ENCODE peak calls at places on chromosome 17, in five cellular contexts. V is esophagus muscularis mucosa, H is HFFc6, G is ascending aorta, L is lower leg skin. F is an unnamed sample.

GRCh38 chr17:76549215-76549518 is 9.3 kb downstream of the PRCD start:
- DNase-seq in V (no peak), H (no peak), L (no peak), G (no peak), F (no peak)

GRCh38 chr17:62614142-62614541 is 13.3 kb upstream of the MRC2 start:
- DNase-seq in V (no peak), L (peak), H (peak), G (no peak), F (no peak)

GRCh38 chr17:19744492-19744891 is 3.6 kb downstream of the ALDH3A1 start:
- DNase-seq in G (no peak), H (no peak), V (no peak), L (no peak), F (no peak)

GRCh38 chr17:57397402-57397801 is 141.1 kb downstream of the MSI2 start:
- DNase-seq in H (no peak), G (no peak), V (no peak), L (no peak), F (no peak)

GRCh38 chr17:77523562-77523961 is 382.8 kb downstream of the SEC14L1 start:
- DNase-seq in L (no peak), V (no peak), G (no peak), H (no peak), F (no peak)

GRCh38 chr17:6052926-6053325 is 17.3 kb upstream of the WSCD1 start:
- DNase-seq in H (no peak), V (no peak), G (no peak), L (no peak), F (no peak)

GRCh38 chr17:64218066-64218465 is 45.0 kb downstream of the TEX2 start:
- DNase-seq in V (no peak), H (no peak), L (no peak), G (no peak), F (no peak)

GRCh38 chr17:67821871-67822367 is 3.4 kb upstream of the BPTF start:
- DNase-seq in G (no peak), V (peak), H (no peak), L (peak), F (no peak)

GRCh38 chr17:15663176-15663575 is 20.9 kb downstream of the TRIM16 start:
- DNase-seq in V (no peak), H (no peak), L (peak), G (no peak), F (no peak)

GRCh38 chr17:29177541-29177870 is 2.7 kb downstream of the MYO18A start:
- DNase-seq in H (no peak), G (no peak), L (peak), V (no peak), F (no peak)

GRCh38 chr17:60354223-60354622 is 37.7 kb downstream of the USP32 start:
- DNase-seq in G (no peak), H (peak), L (no peak), V (no peak), F (no peak)

GRCh38 chr17:19978803-19979202 is 1.2 kb upstream of the AKAP10 start:
- DNase-seq in L (no peak), V (no peak), H (no peak), G (no peak), F (no peak)

DNA sequence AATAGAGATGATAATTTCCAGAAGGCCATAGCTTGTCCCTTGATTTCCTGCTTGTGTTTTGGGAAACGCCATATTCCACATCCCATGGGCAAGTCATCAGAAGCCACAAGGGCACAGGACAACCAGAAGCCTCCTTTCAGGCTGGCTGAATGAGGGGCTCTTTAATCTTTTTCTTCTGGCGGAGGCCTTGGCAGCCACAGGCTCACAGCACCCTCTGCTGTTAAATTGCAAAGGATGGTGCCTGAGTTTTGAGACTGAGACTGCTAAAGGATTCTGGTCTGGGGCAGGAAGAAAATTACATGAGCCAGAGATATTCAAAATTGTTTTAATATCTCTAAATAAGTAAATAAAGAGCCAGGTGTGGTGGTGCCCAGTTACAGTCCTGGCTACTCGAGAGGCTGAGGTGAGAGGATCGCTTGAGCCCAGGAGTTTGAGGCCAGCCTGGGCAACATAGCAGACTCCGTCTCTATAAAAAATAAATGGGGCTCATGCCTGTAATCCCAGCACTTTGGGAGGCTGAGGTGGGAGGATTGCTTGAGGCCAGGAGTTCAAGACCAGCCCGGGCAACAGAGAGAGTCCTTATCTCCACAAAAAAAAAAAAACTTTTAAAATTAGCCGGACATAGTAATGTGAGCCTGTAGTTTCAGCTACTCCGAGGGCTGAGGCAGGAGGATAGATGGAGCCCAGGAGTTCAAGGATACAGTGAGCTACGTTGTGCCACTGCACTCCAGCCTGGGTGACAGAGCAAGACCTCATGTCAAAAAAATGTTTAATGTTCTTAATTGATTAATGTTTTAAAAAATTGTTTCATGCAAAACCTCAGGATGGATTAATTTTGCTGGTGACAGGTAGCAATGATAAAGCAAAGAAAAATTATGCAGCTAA is 26.3 kb downstream of the AARSD1 start:
- DNase-seq in G (no peak), H (peak), L (no peak), V (no peak), F (no peak)
- TF ChIP-seq CTCF in G (peak), H (peak), L (no peak), V (peak), F (peak)

DNA sequence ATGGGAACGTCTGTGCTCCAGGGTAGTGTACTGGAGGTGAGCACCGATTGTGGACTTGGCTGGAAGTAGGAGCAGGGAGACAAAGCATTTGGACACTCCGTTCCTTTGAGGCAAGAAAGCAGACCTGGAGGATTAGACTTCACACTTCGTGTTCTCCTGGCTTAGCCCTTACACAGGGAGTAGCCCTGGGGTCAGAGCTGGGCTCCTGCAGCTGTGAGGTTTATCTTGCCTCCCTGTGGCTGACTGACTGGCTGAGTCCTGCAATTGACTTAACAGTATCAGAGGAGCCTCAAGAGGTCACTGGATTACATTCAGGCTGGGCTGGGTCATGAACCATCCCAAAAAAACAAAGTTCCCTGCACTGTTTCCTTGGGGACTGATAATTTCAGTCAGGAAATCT is 37.1 kb downstream of the MPRIP start:
- DNase-seq in G (no peak), V (no peak), H (no peak), L (peak), F (no peak)
- TF ChIP-seq CTCF in G (no peak), V (no peak), H (no peak), L (no peak), F (no peak)

GRCh38 chr17:10121971-10122707 is 76.3 kb downstream of the GAS7 start:
- DNase-seq in G (no peak), L (no peak), V (no peak), H (no peak), F (no peak)
- TF ChIP-seq CTCF in G (no peak), L (no peak), V (no peak), H (no peak), F (no peak)

GRCh38 chr17:83079340-83079747 is at the start of gene METRNL:
- DNase-seq in L (peak), V (no peak), G (peak), H (peak), F (no peak)

GRCh38 chr17:83082435-83082834 is 3.0 kb downstream of the METRNL start:
- DNase-seq in G (no peak), L (no peak), V (no peak), H (no peak), F (no peak)

GRCh38 chr17:83079766-83080616 is 582 bp downstream of the METRNL start:
- DNase-seq in V (no peak), L (no peak), G (no peak), H (no peak), F (no peak)

GRCh38 chr17:83081561-83082201 is 2.3 kb downstream of the METRNL start:
- DNase-seq in G (peak), L (peak), V (no peak), H (peak), F (no peak)

GRCh38 chr17:83080641-83081560 is 1.5 kb downstream of the METRNL start:
- DNase-seq in L (no peak), V (no peak), H (no peak), G (no peak), F (no peak)
- TF ChIP-seq CTCF in L (no peak), V (no peak), H (no peak), G (no peak), F (no peak)

DNA sequence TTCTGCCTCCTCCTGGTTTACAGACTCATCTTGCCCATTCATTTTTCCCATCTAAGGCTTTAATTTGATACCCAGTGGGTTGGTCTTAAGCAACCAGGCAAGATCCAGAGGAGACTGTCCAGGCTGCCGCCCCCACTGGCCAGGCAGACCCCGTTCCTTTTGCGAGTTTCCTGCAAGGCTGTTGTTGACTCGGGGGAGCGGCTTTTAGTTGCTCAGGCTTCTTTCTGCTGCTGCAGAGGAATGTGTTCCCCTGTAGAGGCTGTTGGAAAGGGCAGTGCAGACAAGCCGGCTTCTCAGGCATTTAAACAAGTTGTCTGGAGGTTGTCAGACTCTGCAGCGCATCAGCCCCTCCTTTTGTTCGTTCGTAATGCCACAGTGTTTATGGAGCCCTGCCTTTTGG is 231.2 kb downstream of the PRKCA start:
- DNase-seq in V (no peak), G (no peak), L (no peak), H (no peak), F (no peak)
- TF ChIP-seq CTCF in V (peak), G (no peak), L (no peak), H (no peak), F (peak)

GRCh38 chr17:39077874-39078273 is 73.6 kb downstream of the PLXDC1 start:
- DNase-seq in H (no peak), L (no peak), V (no peak), G (no peak), F (no peak)
- TF ChIP-seq CTCF in H (peak), L (no peak), V (no peak), G (no peak), F (no peak)

GRCh38 chr17:73899839-73900238 is 255.6 kb upstream of the SDK2 start:
- DNase-seq in V (no peak), G (no peak), L (peak), H (no peak), F (peak)
- TF ChIP-seq CTCF in V (no peak), G (no peak), L (no peak), H (no peak), F (no peak)